ENCODE peak calls at places on chromosomes 12 and 14, in seven cellular contexts. M is H1, W is NT2/D1, C is HCT116, Y is HepG2, V is K562, B is SK-N-SH. P is an unnamed sample.

GRCh38 chr12:70456953-70457352 is 90.9 kb downstream of the KCNMB4 start:
- DNase-seq in Y (no peak), C (no peak), W (no peak), V (no peak), B (no peak), M (no peak), P (no peak)

GRCh38 chr12:14751987-14752386 is 51.3 kb downstream of the WBP11 start:
- DNase-seq in C (no peak), M (no peak), W (no peak), Y (no peak), B (no peak), V (no peak), P (no peak)

GRCh38 chr14:101721951-101722661 is 39.4 kb upstream of the PPP2R5C start:
- DNase-seq in W (peak; percentile 72), C (no peak), V (no peak), M (no peak), Y (peak; percentile 47), B (no peak), P (no peak)

GRCh38 chr12:70399319-70399718 is 33.2 kb downstream of the KCNMB4 start:
- DNase-seq in M (no peak), V (no peak), Y (no peak), B (no peak), C (no peak), W (no peak), P (no peak)

GRCh38 chr12:113208041-113208934 is 13.0 kb upstream of the TPCN1 start:
- DNase-seq in Y (no peak), V (no peak), M (no peak), C (no peak), B (no peak), W (no peak), P (peak; percentile 99)

GRCh38 chr14:101780887-101781239 is 19.4 kb downstream of the PPP2R5C start:
- DNase-seq in C (no peak), Y (no peak), V (no peak), M (peak; percentile 65), B (no peak), W (no peak), P (no peak)

GRCh38 chr14:65704850-65705249 is 292.3 kb downstream of the FUT8 start:
- DNase-seq in M (no peak), C (no peak), W (no peak), V (no peak), B (no peak), Y (no peak), P (no peak)

GRCh38 chr14:99721792-99722516 is 37.9 kb downstream of the CYP46A1 start:
- DNase-seq in V (no peak), B (no peak), C (no peak), M (peak; percentile 24), Y (no peak), W (no peak), P (no peak)

GRCh38 chr12:114638790-114639435 is 45.1 kb downstream of the TBX3 start:
- DNase-seq in C (no peak), M (no peak), B (no peak), Y (peak; percentile 35), W (peak; percentile 28), V (no peak), P (no peak)

GRCh38 chr12:94998322-94998721 is 5.2 kb downstream of the NDUFA12 start:
- DNase-seq in Y (no peak), V (no peak), B (no peak), W (no peak), C (no peak), M (no peak), P (no peak)

GRCh38 chr14:70563869-70564268 is 29.1 kb upstream of the ADAM20 start:
- DNase-seq in C (no peak), W (no peak), B (no peak), Y (no peak), M (no peak), V (no peak), P (no peak)

GRCh38 chr14:59897757-59898383 is 22.1 kb upstream of the LRRC9 start:
- DNase-seq in M (no peak), Y (peak; percentile 30), B (peak; percentile 51), C (peak; percentile 10), V (peak; percentile 18), W (peak; percentile 23), P (no peak)

GRCh38 chr12:105983622-105984325 is 155.0 kb downstream of the NUAK1 start:
- DNase-seq in W (no peak), Y (no peak), M (no peak), C (no peak), V (no peak), B (no peak), P (no peak)

GRCh38 chr12:124727244-124727673 is 136.4 kb downstream of the SCARB1 start:
- DNase-seq in M (no peak), B (no peak), W (no peak), V (peak; percentile 38), Y (peak; percentile 67), C (peak; percentile 83), P (no peak)

GRCh38 chr14:50320279-50320678 is 8.2 kb downstream of the DMAC2L start:
- DNase-seq in Y (no peak), B (no peak), V (no peak), C (no peak), M (no peak), W (no peak), P (peak; percentile 39)

GRCh38 chr12:108098374-108098773 is 30.7 kb upstream of the WSCD2 start:
- DNase-seq in C (no peak), W (no peak), B (no peak), Y (no peak), V (no peak), M (no peak), P (no peak)

GRCh38 chr12:60335765-60336164 is 739.9 kb downstream of the SLC16A7 start:
- DNase-seq in Y (no peak), C (peak; percentile 7), B (no peak), V (no peak), W (no peak), M (no peak), P (no peak)

GRCh38 chr12:101243616-101244015 is 33.6 kb upstream of the SLC5A8 start:
- DNase-seq in V (no peak), B (no peak), M (no peak), Y (no peak), C (no peak), W (no peak), P (no peak)

GRCh38 chr12:115407723-115408122 is 723.7 kb upstream of the TBX3 start:
- DNase-seq in B (no peak), V (no peak), Y (no peak), W (no peak), C (no peak), M (no peak), P (no peak)

GRCh38 chr12:105214670-105215375 is 21.2 kb downstream of the APPL2 start:
- DNase-seq in B (no peak), M (no peak), C (no peak), Y (peak; percentile 59), W (no peak), V (no peak), P (no peak)

GRCh38 chr14:92500491-92500941 is 13.1 kb upstream of the RIN3 start:
- DNase-seq in V (no peak), W (no peak), M (no peak), Y (peak; percentile 67), B (no peak), C (no peak), P (no peak)

GRCh38 chr14:58637391-58638230 is at the start of gene DACT1:
- DNase-seq in W (no peak), C (no peak), B (peak; percentile 82), V (peak; percentile 31), Y (no peak), M (peak; percentile 78), P (no peak)

GRCh38 chr12:104603545-104603973 is 146.8 kb downstream of the CHST11 start:
- DNase-seq in Y (no peak), M (no peak), W (no peak), V (no peak), C (peak; percentile 74), B (no peak), P (no peak)

DNA sequence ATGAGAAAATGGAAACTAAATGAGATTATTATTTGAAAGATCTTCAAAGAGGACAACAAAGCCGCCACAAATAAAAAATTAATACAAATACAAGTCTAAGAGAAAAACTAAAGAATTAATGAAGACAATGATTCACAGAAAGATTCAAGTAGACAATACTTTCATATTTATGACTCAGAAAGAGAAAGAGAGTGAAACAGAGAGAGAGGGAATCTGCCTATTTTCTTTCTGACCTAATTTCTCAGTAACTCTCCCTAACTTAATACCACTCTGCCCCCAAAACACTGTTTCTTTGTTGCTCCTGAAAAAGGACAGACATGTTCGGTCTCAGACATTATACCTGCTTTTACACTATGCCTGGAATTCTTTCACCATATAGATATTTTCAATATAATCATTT is 259.1 kb downstream of the SLC6A15 start:
- DNase-seq in B (no peak), V (no peak), M (no peak), Y (no peak), W (no peak), C (no peak), P (no peak)
- TF ChIP-seq YY1 in B (no peak), V (no peak), M (no peak), Y (no peak), W (no peak), C (no peak), P (no peak)

DNA sequence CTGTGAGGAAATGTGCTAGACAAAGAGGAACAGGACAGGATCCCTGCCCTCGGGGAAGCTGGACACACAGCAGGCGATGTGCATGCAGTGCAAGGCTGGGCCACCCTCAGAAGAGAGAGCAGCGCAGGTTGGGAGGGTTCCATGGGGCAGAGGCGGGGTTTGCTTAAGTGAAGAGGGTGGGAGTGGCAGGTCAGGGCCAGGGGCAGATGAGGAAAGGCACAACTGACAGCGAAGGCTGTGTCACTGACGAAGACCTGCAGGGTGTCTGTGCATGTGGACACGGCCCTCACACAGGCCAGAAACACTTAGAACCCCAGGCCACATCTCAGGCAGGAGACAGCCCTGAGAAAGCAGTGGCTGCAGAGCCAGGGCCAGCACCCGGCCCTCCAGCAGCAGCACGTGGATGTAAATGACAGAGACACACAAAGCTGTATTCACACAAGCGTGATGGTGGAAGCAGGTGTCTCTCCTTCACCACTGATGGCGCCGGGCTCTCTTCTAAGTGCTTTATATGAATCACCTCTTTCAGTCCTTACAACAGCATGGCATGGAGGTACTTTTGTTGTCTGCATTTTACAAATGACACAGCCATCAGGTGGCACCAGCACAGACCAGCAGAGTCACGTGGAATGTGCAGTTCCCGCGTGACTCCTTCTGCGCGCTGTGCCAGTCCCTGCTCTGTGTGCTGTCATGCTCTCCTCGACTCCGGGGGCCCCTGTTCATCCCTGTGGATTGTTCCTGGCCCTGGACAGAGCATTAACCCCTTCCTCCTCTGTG is 54.5 kb downstream of the TSPAN11 start:
- DNase-seq in C (no peak), Y (no peak), V (no peak), M (no peak), B (no peak), W (no peak), P (no peak)
- TF ChIP-seq YY1 in C (no peak), Y (no peak), V (no peak), M (no peak), B (no peak), W (no peak), P (no peak)

GRCh38 chr12:52857500-52857899 is 8.7 kb upstream of the KRT78 start:
- DNase-seq in V (no peak), W (no peak), C (no peak), Y (no peak), B (no peak), M (no peak), P (no peak)
- TF ChIP-seq YY1 in V (no peak), W (no peak), C (no peak), Y (no peak), B (no peak), M (no peak), P (no peak)

GRCh38 chr12:97748298-97748697 is 285.7 kb downstream of the RMST start:
- DNase-seq in M (no peak), Y (no peak), V (no peak), C (no peak), B (no peak), W (no peak), P (no peak)
- TF ChIP-seq YY1 in M (no peak), Y (no peak), V (no peak), C (no peak), B (no peak), W (no peak), P (no peak)

P was measured in GM12878.